ENCODE peak calls at places on chromosomes 2 and 18, in four cellular contexts. I is myocyte; F is GM06990; O is activated CD4-positive, CD25-positive, alpha-beta regulatory T cell. X is an unnamed sample.

GRCh38 chr2:222057249-222058073 is 241.3 kb downstream of the PAX3 start:
- DNase-seq in F (no peak), O (no peak), I (peak; percentile 20), X (no peak)

GRCh38 chr18:70499218-70499691 is 210.4 kb downstream of the SOCS6 start:
- DNase-seq in I (no peak), F (peak; percentile 46), O (no peak), X (no peak)

GRCh38 chr2:38274286-38275276 is 102.5 kb downstream of the ATL2 start:
- DNase-seq in O (no peak), I (peak; percentile 79), F (peak; percentile 35), X (peak; percentile 70)

GRCh38 chr2:21422050-21422449 is 298.3 kb downstream of the TDRD15 start:
- DNase-seq in F (peak; percentile 3), O (no peak), I (no peak), X (no peak)

GRCh38 chr2:46538393-46538792 is 59.0 kb downstream of the TMEM247 start:
- DNase-seq in F (no peak), I (peak; percentile 13), O (no peak), X (peak; percentile 46)

GRCh38 chr2:190837417-190837816 is 43.2 kb upstream of the GLS start:
- DNase-seq in F (no peak), I (peak; percentile 69), O (no peak), X (peak; percentile 88)

GRCh38 chr2:97870396-97870843 is 125.3 kb downstream of the TMEM131 start:
- DNase-seq in O (no peak), I (peak; percentile 98), F (peak; percentile 55), X (peak; percentile 99)

GRCh38 chr2:27720004-27720551 is 51.4 kb upstream of the MRPL33 start:
- DNase-seq in O (peak; percentile 22), F (no peak), I (peak; percentile 75), X (peak; percentile 95)

GRCh38 chr2:174051741-174052638 is 86.8 kb upstream of the SP3 start:
- DNase-seq in F (no peak), O (no peak), I (peak; percentile 80), X (peak; percentile 71)

GRCh38 chr18:75473316-75473715 is 45.8 kb upstream of the SMIM21 start:
- DNase-seq in I (peak; percentile 75), O (no peak), F (no peak), X (peak; percentile 81)

GRCh38 chr2:148875387-148876051 is 492 bp downstream of the KIF5C start:
- DNase-seq in O (no peak), F (peak; percentile 24), I (no peak), X (no peak)

GRCh38 chr2:217966399-217967068 is 36.3 kb downstream of the TNS1 start:
- DNase-seq in F (no peak), O (no peak), I (no peak), X (no peak)

GRCh38 chr2:3606028-3606369 is 11.1 kb downstream of the COLEC11 start:
- DNase-seq in F (no peak), O (no peak), I (no peak), X (no peak)

GRCh38 chr2:68383778-68384177 is 18.7 kb downstream of the PLEK start:
- DNase-seq in O (no peak), F (no peak), I (no peak), X (no peak)

GRCh38 chr2:173884403-173884802 is 80.8 kb downstream of the SP3 start:
- DNase-seq in F (no peak), I (peak; percentile 61), O (no peak), X (peak; percentile 32)

GRCh38 chr2:55710025-55710424 is 16.4 kb upstream of the PNPT1 start:
- DNase-seq in O (no peak), F (no peak), I (no peak), X (no peak)

GRCh38 chr2:129923265-129924141 is 56.0 kb upstream of the RAB6C start:
- DNase-seq in F (no peak), I (no peak), O (no peak), X (peak; percentile 0)

GRCh38 chr2:109333414-109334194 is 204.6 kb downstream of the SH3RF3 start:
- DNase-seq in O (no peak), F (no peak), I (no peak), X (peak; percentile 69)

GRCh38 chr2:21317131-21317530 is 193.4 kb downstream of the TDRD15 start:
- DNase-seq in O (no peak), F (no peak), I (no peak), X (no peak)

GRCh38 chr2:197497301-197497700 is 2.3 kb downstream of the HSPD1 start:
- DNase-seq in F (no peak), O (no peak), I (no peak), X (no peak)

GRCh38 chr2:12217206-12217605 is 470.8 kb downstream of the LPIN1 start:
- DNase-seq in I (no peak), F (no peak), O (no peak), X (no peak)

GRCh38 chr2:60707750-60708371 is 48.2 kb upstream of the PAPOLG start:
- DNase-seq in O (no peak), F (peak; percentile 6), I (peak; percentile 58), X (peak; percentile 42)

X was measured in LHCN-M2.